ENCODE peak calls at places on chromosomes 16 and 17, in four cellular contexts. R is left ventricle myocardium inferior, P is heart right ventricle, K is tibial nerve. A is an unnamed sample.

GRCh38 chr17:77825621-77826020 is 132.9 kb upstream of the TNRC6C start:
- DNase-seq in R (no peak), P (no peak), K (no peak), A (no peak)

GRCh38 chr17:17398928-17399926 is 77.6 kb upstream of the MED9 start:
- DNase-seq in R (no peak), P (no peak), K (peak; percentile 40), A (no peak)

GRCh38 chr17:41500131-41500911 is 5.1 kb downstream of the KRT13 start:
- DNase-seq in R (no peak), P (no peak), K (no peak), A (no peak)

GRCh38 chr17:46809110-46809571 is 9.4 kb downstream of the WNT3 start:
- DNase-seq in R (no peak), P (no peak), K (no peak), A (no peak)

GRCh38 chr17:66431910-66432309 is 129.5 kb downstream of the PRKCA start:
- DNase-seq in R (no peak), P (no peak), K (no peak), A (no peak)

GRCh38 chr17:39921323-39921722 is 2.9 kb upstream of the GSDMB start:
- DNase-seq in R (no peak), P (no peak), K (no peak), A (no peak)

GRCh38 chr16:2949705-2950399 is 14.2 kb upstream of the KREMEN2 start:
- DNase-seq in R (no peak), P (no peak), K (no peak), A (no peak)

GRCh38 chr16:50208460-50208931 is 55.4 kb downstream of the TENT4B start:
- DNase-seq in R (no peak), P (no peak), K (no peak), A (no peak)

GRCh38 chr17:33964344-33964979 is 290.6 kb upstream of the CCL2 start:
- DNase-seq in R (no peak), P (no peak), K (no peak), A (no peak)

GRCh38 chr16:74825941-74826340 is 51.3 kb upstream of the FA2H start:
- DNase-seq in R (no peak), P (no peak), K (no peak), A (no peak)

GRCh38 chr16:31404353-31405064 is 11.4 kb downstream of the ITGAD start:
- DNase-seq in R (no peak), P (no peak), K (no peak), A (no peak)

GRCh38 chr17:81057079-81057730 is 22.3 kb downstream of the BAIAP2 start:
- DNase-seq in R (peak; percentile 69), P (peak; percentile 48), K (peak; percentile 76), A (no peak)

GRCh38 chr16:22318690-22319358 is 21.6 kb downstream of the POLR3E start:
- DNase-seq in R (no peak), P (no peak), K (no peak), A (no peak)

GRCh38 chr17:7842950-7843535 is 9.0 kb downstream of the KDM6B start:
- DNase-seq in R (peak; percentile 70), P (peak; percentile 66), K (peak; percentile 55), A (peak; percentile 92)

GRCh38 chr17:78272181-78272913 is 40.9 kb downstream of the TMEM235 start:
- DNase-seq in R (peak; percentile 61), P (no peak), K (no peak), A (peak; percentile 70)

GRCh38 chr16:11582157-11582814 is 4.4 kb downstream of the LITAF start:
- DNase-seq in R (no peak), P (no peak), K (no peak), A (no peak)

DNA sequence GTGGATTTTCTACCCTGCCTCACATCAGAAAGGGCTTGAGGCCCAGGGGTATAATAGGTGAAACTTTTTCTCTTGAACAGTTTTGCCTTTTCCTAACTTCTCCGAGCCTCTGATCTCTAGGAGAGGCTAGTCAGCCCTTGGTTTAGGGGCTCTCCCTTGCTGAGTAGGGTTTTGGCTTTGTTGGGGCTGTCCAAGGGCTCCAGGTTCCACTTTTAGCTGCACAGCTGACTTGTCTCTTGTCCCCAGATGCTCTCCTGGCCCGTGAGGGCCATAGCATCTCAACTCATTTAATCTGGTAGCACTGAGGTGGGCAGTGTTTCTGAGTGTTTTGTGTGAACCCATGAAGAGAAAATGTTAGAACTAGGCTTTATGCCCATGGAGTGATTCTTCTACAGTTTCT is 103.9 kb downstream of the MSI2 start:
- DNase-seq in R (no peak), P (no peak), K (no peak), A (no peak)
- H3K4me1 ChIP-seq in R (peaks cover 74% of the 10 kb centered on the region), P (peaks cover 33% of the 10 kb centered on the region), K (no peaks in the 10 kb centered on the region), A (no peaks in the 10 kb centered on the region)

GRCh38 chr16:85251225-85251760 is 139.0 kb upstream of the CIBAR2 start:
- DNase-seq in R (no peak), P (no peak), K (no peak), A (no peak)

GRCh38 chr16:85248857-85249256 is 136.6 kb upstream of the CIBAR2 start:
- DNase-seq in R (no peak), P (no peak), K (no peak), A (no peak)

GRCh38 chr16:85249418-85249817 is 137.1 kb upstream of the CIBAR2 start:
- DNase-seq in R (no peak), P (peak; percentile 46), K (no peak), A (no peak)

GRCh38 chr16:85250609-85251223 is 138.4 kb upstream of the CIBAR2 start:
- DNase-seq in R (no peak), P (no peak), K (no peak), A (no peak)

DNA sequence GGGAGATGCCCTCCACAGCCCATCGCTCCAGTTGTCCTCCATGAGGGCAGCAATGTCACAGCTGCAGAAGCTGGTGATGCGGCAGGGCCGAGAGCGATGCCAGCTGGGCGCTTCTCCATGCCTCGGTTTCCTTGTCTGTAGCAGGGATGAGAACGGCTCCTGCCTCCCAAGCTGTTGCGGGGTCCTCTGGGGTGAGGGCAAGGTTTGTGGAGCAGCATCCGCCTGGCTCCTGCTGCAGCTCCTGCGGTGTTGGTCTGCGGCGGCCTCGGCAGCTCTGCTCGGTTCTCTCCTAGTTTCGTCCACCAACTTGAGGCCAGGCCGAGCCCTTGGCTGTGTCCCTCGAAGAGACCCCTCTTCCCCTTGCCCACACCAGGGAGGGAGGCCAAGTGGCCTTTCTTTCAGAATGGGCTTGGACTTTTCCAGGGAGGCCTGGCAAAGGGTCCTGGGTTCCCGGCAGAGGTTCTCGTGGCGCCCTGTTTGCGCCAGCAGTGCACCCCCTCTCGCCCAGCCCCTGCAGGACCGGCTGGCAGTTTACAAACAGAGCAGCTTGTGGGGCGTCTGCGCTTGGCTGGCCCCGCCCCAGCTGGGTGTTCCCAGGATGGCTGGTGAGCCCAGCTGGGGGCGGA is 137.7 kb upstream of the CIBAR2 start:
- DNase-seq in R (no peak), P (no peak), K (no peak), A (no peak)
- H3K27ac ChIP-seq in R (no peak overlapping the region), P (no peak overlapping the region), K (no peak overlapping the region), A (no peak overlapping the region)

DNA sequence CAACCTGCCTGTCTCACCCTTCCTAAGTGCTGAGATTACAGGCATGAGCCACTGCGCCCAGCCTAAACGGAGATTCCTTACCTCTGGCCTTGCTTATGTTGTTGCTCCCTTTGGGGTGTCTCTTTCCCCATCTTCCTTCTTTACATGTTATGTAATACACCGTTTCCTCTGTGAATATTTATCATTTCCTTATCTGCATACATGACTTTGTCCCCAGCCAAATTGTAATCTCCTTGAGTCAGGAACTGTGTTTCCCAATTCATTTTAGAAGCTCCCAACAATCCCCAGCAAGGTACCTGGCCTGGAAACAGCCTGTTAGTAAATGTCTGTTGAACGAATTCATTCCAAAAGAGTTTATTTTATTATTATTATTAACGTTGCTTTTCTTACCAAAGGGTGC is 15.6 kb downstream of the COPZ2 start:
- DNase-seq in R (no peak), P (no peak), K (no peak), A (no peak)
- H3K4me1 ChIP-seq in R (peaks cover 39% of the 10 kb centered on the region), P (peaks cover 34% of the 10 kb centered on the region), K (peaks cover 7% of the 10 kb centered on the region), A (peaks cover 39% of the 10 kb centered on the region)

GRCh38 chr16:28573738-28574718 is 20.3 kb downstream of the SGF29 start:
- DNase-seq in R (no peak), P (no peak), K (no peak), A (no peak)
- H3K27ac ChIP-seq in R (peak overlapping the region; percentile 74), P (no peak overlapping the region), K (no peak overlapping the region), A (peak overlapping the region; percentile 80)

GRCh38 chr17:76442341-76443338 is 10.3 kb downstream of the UBE2O start:
- DNase-seq in R (no peak), P (no peak), K (no peak), A (no peak)

GRCh38 chr17:76446449-76447231 is 6.3 kb downstream of the UBE2O start:
- DNase-seq in R (no peak), P (no peak), K (no peak), A (no peak)

GRCh38 chr17:76445697-76446448 is 7.1 kb downstream of the UBE2O start:
- DNase-seq in R (no peak), P (no peak), K (no peak), A (no peak)

GRCh38 chr17:76441681-76442340 is 11.1 kb downstream of the UBE2O start:
- DNase-seq in R (no peak), P (no peak), K (no peak), A (no peak)

DNA sequence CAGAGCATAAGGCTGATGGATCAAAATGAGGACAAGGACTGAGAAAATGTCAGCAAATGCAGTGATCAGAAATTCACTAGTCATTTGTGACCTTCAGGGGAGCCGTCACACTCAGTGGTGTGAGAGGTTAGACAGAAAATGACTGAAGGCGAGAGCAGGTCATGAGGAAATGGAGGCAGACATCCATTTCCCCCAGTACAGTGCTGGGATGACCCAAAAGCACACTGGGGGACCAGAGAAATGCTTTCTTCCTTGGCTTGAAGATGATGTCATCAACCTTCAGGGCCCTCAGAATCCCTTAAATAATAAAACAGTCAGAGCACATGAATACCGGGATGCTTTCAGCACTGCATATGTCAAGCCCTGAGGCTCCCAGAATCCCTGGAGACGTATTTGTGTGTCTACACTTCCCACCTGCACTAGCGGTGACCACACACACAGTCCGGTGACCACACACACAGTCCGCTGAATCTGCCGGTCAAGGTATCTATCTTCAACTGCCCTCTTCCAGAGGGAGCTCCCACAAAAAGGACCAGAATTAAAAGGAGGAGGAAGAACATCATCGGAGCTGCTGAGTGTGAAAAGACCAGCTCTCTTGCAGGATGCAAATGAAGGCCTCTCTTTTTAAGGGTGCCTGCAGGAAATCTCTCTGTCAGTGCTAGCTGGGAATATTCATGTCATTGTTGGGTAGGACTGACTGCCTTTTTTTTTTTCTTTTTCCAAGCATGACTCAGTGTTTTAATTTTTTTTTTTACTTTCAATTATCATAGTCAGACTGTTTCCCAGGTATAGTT is 8.2 kb downstream of the UBE2O start:
- DNase-seq in R (no peak), P (no peak), K (no peak), A (no peak)
- H3K4me1 ChIP-seq in R (peaks cover 100% of the 10 kb centered on the region), P (peaks cover 52% of the 10 kb centered on the region), K (no peaks in the 10 kb centered on the region), A (peaks cover 75% of the 10 kb centered on the region)

DNA sequence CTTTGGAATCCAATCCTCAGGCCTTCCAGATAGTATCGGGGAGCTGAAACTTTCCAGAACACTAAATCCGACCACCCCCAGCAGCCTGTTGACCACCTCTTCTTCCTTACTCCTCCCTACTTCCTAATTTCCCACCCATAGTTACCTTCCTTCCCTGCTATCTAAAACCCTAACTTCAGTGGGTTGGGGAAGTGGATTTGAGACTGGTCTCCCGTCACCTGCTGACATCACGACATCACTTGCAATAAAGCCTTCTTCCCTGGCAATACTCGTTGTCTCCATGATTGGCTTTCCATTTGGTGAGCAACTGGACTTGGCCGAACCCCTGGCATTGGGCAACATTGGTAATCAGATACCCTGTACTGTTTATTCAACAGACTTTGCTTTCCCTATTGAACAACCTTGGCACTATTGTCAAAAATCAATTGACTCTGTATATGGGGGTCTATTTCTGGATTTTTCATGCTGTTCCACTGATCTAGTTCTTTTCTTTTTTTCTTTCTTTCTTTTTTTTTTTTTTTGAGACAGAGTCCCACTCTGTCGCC is 11.8 kb upstream of the FOXK2 start:
- DNase-seq in R (no peak), P (no peak), K (no peak), A (no peak)
- H3K27ac ChIP-seq in R (no peak overlapping the region), P (no peak overlapping the region), K (no peak overlapping the region), A (no peak overlapping the region)

GRCh38 chr17:64655704-64656103 is 6.4 kb downstream of the SMURF2 start:
- DNase-seq in R (no peak), P (no peak), K (no peak), A (no peak)
- H3K4me1 ChIP-seq in R (peaks cover 41% of the 10 kb centered on the region), P (peaks cover 7% of the 10 kb centered on the region), K (no peaks in the 10 kb centered on the region), A (no peaks in the 10 kb centered on the region)